ENCODE peak calls at places on chromosomes 3 and 15, in seven cellular contexts. C is IMR-90, S is H1, X is neuronal stem cell, H is mesenchymal stem cell, Y is H9, O is mesendoderm. R is an unnamed sample.

GRCh38 chr15:59699810-59700431 is 10.8 kb upstream of the BNIP2 start:
- DNase-seq in C (peak; percentile 24), H (no peak), S (no peak), X (no peak), Y (no peak), O (no peak), R (peak; percentile 19)

GRCh38 chr3:120652896-120653545 is 29.0 kb downstream of the HGD start:
- DNase-seq in H (no peak), Y (no peak), X (no peak), C (no peak), S (no peak), O (no peak), R (no peak)

GRCh38 chr3:137770066-137770805 is 6.1 kb downstream of the SOX14 start:
- DNase-seq in C (no peak), H (no peak), Y (peak; percentile 49), X (no peak), S (no peak), O (peak; percentile 46), R (no peak)

GRCh38 chr3:95408464-95408862 is 1345.6 kb downstream of the NSUN3 start:
- DNase-seq in Y (peak; percentile 35), H (no peak), X (no peak), S (no peak), C (no peak), O (peak; percentile 31), R (no peak)

GRCh38 chr15:79640206-79640605 is 208.1 kb downstream of the MINAR1 start:
- DNase-seq in X (no peak), O (peak; percentile 70), Y (no peak), S (no peak), H (peak; percentile 63), C (peak; percentile 84), R (peak; percentile 21)

GRCh38 chr3:81886081-81886480 is 124.6 kb upstream of the GBE1 start:
- DNase-seq in X (no peak), S (no peak), C (no peak), H (no peak), O (no peak), Y (no peak), R (no peak)

GRCh38 chr3:48413086-48413485 is 16.8 kb downstream of the PLXNB1 start:
- DNase-seq in X (no peak), S (no peak), O (no peak), Y (no peak), H (no peak), C (no peak), R (no peak)

GRCh38 chr15:57353317-57353804 is 22.9 kb upstream of the CGNL1 start:
- DNase-seq in H (no peak), S (no peak), X (no peak), Y (no peak), O (no peak), C (no peak), R (no peak)

GRCh38 chr3:184574552-184575430 is 13.2 kb downstream of the EPHB3 start:
- DNase-seq in H (peak; percentile 89), C (no peak), Y (peak; percentile 87), O (peak; percentile 97), X (no peak), S (no peak), R (no peak)

GRCh38 chr3:47741925-47742324 is 39.8 kb downstream of the SMARCC1 start:
- DNase-seq in Y (no peak), O (no peak), S (no peak), H (no peak), C (no peak), X (no peak), R (no peak)

GRCh38 chr3:17138246-17139039 is 253.7 kb downstream of the PLCL2 start:
- DNase-seq in C (no peak), H (no peak), X (no peak), O (no peak), S (no peak), Y (no peak), R (no peak)

GRCh38 chr3:178392553-178392952 is 143.7 kb upstream of the KCNMB2 start:
- DNase-seq in Y (no peak), S (no peak), O (no peak), X (no peak), C (peak; percentile 52), H (peak; percentile 56), R (no peak)

GRCh38 chr15:84631706-84632272 is 22.3 kb downstream of the WDR73 start:
- DNase-seq in C (peak; percentile 14), S (no peak), H (peak; percentile 53), X (no peak), Y (no peak), O (no peak), R (no peak)

GRCh38 chr3:111984636-111985298 is 5.9 kb downstream of the ABHD10 start:
- DNase-seq in X (no peak), C (no peak), Y (no peak), O (no peak), S (no peak), H (no peak), R (no peak)

GRCh38 chr3:125496701-125497100 is 23.3 kb downstream of the SNX4 start:
- DNase-seq in H (no peak), S (no peak), X (no peak), C (no peak), O (no peak), Y (no peak), R (no peak)

GRCh38 chr15:98951493-98952320 is 55.9 kb downstream of the PGPEP1L start:
- DNase-seq in X (no peak), C (no peak), O (no peak), H (no peak), S (no peak), Y (no peak), R (no peak)

GRCh38 chr15:78402056-78402610 is 35.9 kb upstream of the IREB2 start:
- DNase-seq in C (no peak), O (no peak), S (no peak), X (no peak), H (peak; percentile 22), Y (no peak), R (no peak)

GRCh38 chr15:83210619-83211018 is 3.0 kb upstream of the HDGFL3 start:
- DNase-seq in O (no peak), S (no peak), Y (no peak), H (no peak), C (no peak), X (no peak), R (no peak)

GRCh38 chr3:81789686-81790085 is 28.2 kb upstream of the GBE1 start:
- DNase-seq in X (no peak), H (no peak), Y (no peak), S (no peak), O (no peak), C (no peak), R (no peak)

GRCh38 chr15:60918234-60918964 is 310.7 kb downstream of the RORA start:
- DNase-seq in Y (no peak), X (no peak), C (no peak), H (no peak), S (no peak), O (no peak), R (peak; percentile 30)

GRCh38 chr15:60713096-60714084 is 234.4 kb upstream of the ICE2 start:
- DNase-seq in S (no peak), C (peak; percentile 81), X (no peak), O (no peak), Y (no peak), H (peak; percentile 37), R (no peak)

GRCh38 chr3:9214599-9214998 is 34.8 kb downstream of the SRGAP3 start:
- DNase-seq in Y (no peak), C (peak; percentile 39), O (no peak), H (no peak), S (no peak), X (no peak), R (no peak)

GRCh38 chr3:43155464-43156121 is 49.7 kb upstream of the POMGNT2 start:
- DNase-seq in O (peak; percentile 84), Y (peak; percentile 79), H (peak; percentile 80), X (peak; percentile 44), S (peak; percentile 23), C (peak; percentile 83), R (peak; percentile 77)

DNA sequence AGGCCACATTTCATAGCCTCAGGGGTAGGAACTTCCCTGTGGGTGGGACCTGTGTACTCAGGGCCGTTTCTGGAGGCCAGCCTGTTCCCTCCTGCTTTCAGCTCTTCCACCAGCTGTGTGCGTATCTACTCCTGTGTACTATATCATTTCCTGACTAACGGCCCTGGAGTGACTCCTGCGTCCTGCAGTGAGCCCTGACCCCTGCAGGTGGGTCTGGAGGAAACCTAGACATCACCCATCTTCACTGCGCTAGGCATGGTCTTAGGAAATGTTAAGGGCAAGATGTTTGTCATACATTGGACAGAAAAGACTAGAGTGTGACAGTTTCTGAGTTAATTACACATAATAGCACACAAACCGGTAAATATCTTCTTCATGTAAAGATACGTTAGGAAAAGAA is 297.3 kb downstream of the GABRB3 start:
- DNase-seq in Y (no peak), X (no peak), H (no peak), S (no peak), C (no peak), O (no peak), R (no peak)
- H4K8ac ChIP-seq in Y (no peak overlapping the region), X (no peak overlapping the region), H (no peak overlapping the region), S (no peak overlapping the region), C (no peak overlapping the region), O (no peak overlapping the region), R (no peak overlapping the region)

GRCh38 chr3:45597166-45597565 is 2.6 kb downstream of the LIMD1 start:
- DNase-seq in C (peak; percentile 59), Y (no peak), X (no peak), O (no peak), H (peak; percentile 30), S (no peak), R (no peak)
- H4K8ac ChIP-seq in C (no peak overlapping the region), Y (no peak overlapping the region), X (no peak overlapping the region), O (no peak overlapping the region), H (no peak overlapping the region), S (no peak overlapping the region), R (no peak overlapping the region)

DNA sequence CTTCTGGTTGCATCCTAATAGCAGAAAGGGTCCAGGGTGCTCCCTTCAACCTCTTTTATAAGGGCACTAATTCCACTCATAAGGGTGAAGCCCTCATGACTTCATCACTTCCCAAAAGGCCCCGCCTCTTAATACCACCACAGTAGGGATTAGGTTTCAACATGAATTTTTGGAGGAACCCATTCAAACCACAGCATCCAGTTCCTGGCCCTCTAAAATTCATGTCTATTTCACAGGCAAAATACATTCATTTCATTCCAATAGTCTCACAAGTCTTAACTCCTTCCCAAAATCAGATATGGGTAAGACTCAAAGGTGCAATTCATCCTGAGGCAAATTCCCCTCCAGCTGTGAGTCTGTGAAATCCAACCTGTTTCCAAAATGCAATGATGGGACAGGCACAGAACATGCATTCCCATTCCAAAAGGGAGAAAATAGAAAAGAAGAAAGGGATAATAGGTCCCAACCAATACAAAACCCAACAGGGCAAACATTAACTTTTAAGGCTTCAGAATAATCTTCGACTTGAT is 124.0 kb downstream of the ATP1B3 start:
- DNase-seq in X (no peak), C (no peak), S (no peak), Y (no peak), H (no peak), O (no peak), R (peak; percentile 79)
- H4K8ac ChIP-seq in X (no peak overlapping the region), C (no peak overlapping the region), S (no peak overlapping the region), Y (no peak overlapping the region), H (no peak overlapping the region), O (no peak overlapping the region), R (no peak overlapping the region)

DNA sequence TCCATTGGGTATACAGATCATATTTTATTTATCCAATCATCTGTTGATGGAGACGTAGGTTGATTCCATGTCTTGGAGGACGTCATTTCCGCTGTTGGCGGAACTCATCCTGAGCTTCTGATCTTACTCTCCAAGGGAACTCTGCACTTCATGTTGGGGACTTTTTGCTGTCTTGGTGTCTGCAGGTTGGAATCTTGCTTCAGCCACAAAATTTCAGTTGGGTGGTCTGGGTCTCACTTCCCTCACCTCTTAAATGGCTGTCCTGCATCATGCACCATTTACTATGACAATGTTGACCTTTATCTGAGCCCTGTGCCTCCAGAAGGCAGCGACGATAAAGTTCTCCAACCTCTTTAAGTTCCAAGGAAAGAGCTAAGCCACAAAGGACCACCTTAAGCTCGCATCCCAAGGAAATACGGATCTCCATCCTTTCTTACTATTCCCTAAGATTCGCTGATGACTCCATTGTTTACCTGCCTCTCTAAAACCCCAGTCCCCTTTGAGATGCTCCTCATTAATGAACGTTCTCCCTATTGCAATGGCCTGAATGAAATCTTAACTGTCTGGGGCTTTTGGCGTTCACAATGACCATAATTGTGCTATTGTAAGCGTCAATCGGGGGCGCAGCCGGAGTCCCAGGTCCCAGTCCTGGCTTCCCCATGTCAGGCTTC is 23.1 kb upstream of the RNU6-1 start:
- DNase-seq in O (no peak), S (no peak), X (no peak), C (no peak), Y (no peak), H (no peak), R (no peak)
- H4K8ac ChIP-seq in O (no peak overlapping the region), S (no peak overlapping the region), X (no peak overlapping the region), C (no peak overlapping the region), Y (no peak overlapping the region), H (no peak overlapping the region), R (no peak overlapping the region)